ENCODE peak calls at places on chromosomes 5 and 9, in five cellular contexts. J, R, W, H and D are unnamed samples. For H3K4me1, the result is how much of the 10 kb centered on the place peaks cover.

GRCh38 chr9:71737455-71737854 is 30.9 kb downstream of the CEMIP2 start:
- DNase-seq in J (no peak), R (no peak), W (no peak), H (peak), D (no peak)

GRCh38 chr9:118439446-118439845 is 735.2 kb downstream of the TLR4 start:
- DNase-seq in J (no peak), R (no peak), W (no peak), H (no peak), D (no peak)

GRCh38 chr5:93579561-93580386 is 1.2 kb downstream of the NR2F1-AS1 start:
- DNase-seq in J (peak), R (no peak), W (no peak), H (peak), D (no peak)

GRCh38 chr9:121811751-121812150 is 160.3 kb downstream of the DAB2IP start:
- DNase-seq in J (no peak), R (no peak), W (no peak), H (no peak), D (no peak)

GRCh38 chr5:61280766-61281427 is 51.2 kb upstream of the ZSWIM6 start:
- DNase-seq in J (no peak), R (no peak), W (no peak), H (no peak), D (no peak)

GRCh38 chr9:98218562-98219363 is 26.3 kb upstream of the CORO2A start:
- DNase-seq in J (peak), R (no peak), W (no peak), H (no peak), D (no peak)

GRCh38 chr5:103598997-103599556 is 36.5 kb upstream of the NUDT12 start:
- DNase-seq in J (peak), R (no peak), W (no peak), H (peak), D (no peak)

GRCh38 chr9:20256284-20256948 is 365.9 kb downstream of the MLLT3 start:
- DNase-seq in J (no peak), R (no peak), W (no peak), H (no peak), D (no peak)

GRCh38 chr5:53323511-53323910 is 156.9 kb upstream of the FST start:
- DNase-seq in J (no peak), R (no peak), W (no peak), H (no peak), D (no peak)

GRCh38 chr9:2263665-2264064 is 248.5 kb downstream of the SMARCA2 start:
- DNase-seq in J (no peak), R (no peak), W (no peak), H (no peak), D (no peak)

GRCh38 chr5:96582343-96582742 is 79.8 kb upstream of the CAST start:
- DNase-seq in J (peak), R (no peak), W (no peak), H (peak), D (no peak)

GRCh38 chr9:14524881-14525515 is 168.2 kb downstream of the ZDHHC21 start:
- DNase-seq in J (no peak), R (no peak), W (no peak), H (no peak), D (no peak)

GRCh38 chr9:95057121-95057520 is 260.4 kb downstream of the FANCC start:
- DNase-seq in J (peak), R (no peak), W (no peak), H (no peak), D (no peak)

GRCh38 chr9:9912459-9912858 is 700.3 kb downstream of the PTPRD start:
- DNase-seq in J (no peak), R (no peak), W (peak), H (no peak), D (no peak)

GRCh38 chr5:149962040-149962439 is 1.5 kb downstream of the SLC26A2 start:
- DNase-seq in J (peak), R (no peak), W (peak), H (peak), D (no peak)

GRCh38 chr5:178332096-178332780 is 99.6 kb upstream of the PHYKPL start:
- DNase-seq in J (no peak), R (no peak), W (no peak), H (no peak), D (no peak)

GRCh38 chr5:59648949-59649921 is 244.3 kb downstream of the PDE4D start:
- DNase-seq in J (no peak), R (no peak), W (no peak), H (no peak), D (no peak)

GRCh38 chr5:143093452-143094086 is 309.9 kb downstream of the NR3C1 start:
- DNase-seq in J (no peak), R (no peak), W (no peak), H (no peak), D (no peak)

GRCh38 chr9:135023389-135023788 is 64.1 kb upstream of the OLFM1 start:
- DNase-seq in J (no peak), R (no peak), W (no peak), H (peak), D (no peak)

GRCh38 chr5:144276034-144276822 is 105.6 kb downstream of the KCTD16 start:
- DNase-seq in J (peak), R (no peak), W (peak), H (peak), D (no peak)

GRCh38 chr5:1551913-1552312 is 28.2 kb upstream of the LPCAT1 start:
- DNase-seq in J (no peak), R (no peak), W (no peak), H (no peak), D (no peak)

GRCh38 chr9:89674667-89675402 is 70.0 kb downstream of the GADD45G start:
- DNase-seq in J (no peak), R (no peak), W (no peak), H (peak), D (no peak)

GRCh38 chr5:132013006-132013689 is 1.7 kb upstream of the ACSL6 start:
- DNase-seq in J (no peak), R (no peak), W (no peak), H (no peak), D (peak)

GRCh38 chr5:22649076-22649475 is 204.1 kb downstream of the CDH12 start:
- DNase-seq in J (no peak), R (no peak), W (no peak), H (no peak), D (no peak)

GRCh38 chr5:149728303-149728702 is 1.8 kb upstream of the PPARGC1B start:
- DNase-seq in J (no peak), R (no peak), W (no peak), H (peak), D (no peak)

GRCh38 chr5:64632251-64632650 is 58.1 kb upstream of the SHISAL2B start:
- DNase-seq in J (peak), R (no peak), W (no peak), H (no peak), D (no peak)

GRCh38 chr5:119072496-119072895 is 1.6 kb downstream of the DMXL1 start:
- DNase-seq in J (no peak), R (no peak), W (no peak), H (peak), D (no peak)

GRCh38 chr5:112857866-112858265 is 3.2 kb upstream of the SRP19 start:
- DNase-seq in J (no peak), R (no peak), W (no peak), H (peak), D (no peak)

GRCh38 chr5:87074934-87075541 is 192.6 kb upstream of the RASA1 start:
- DNase-seq in J (no peak), R (no peak), W (peak), H (no peak), D (no peak)

GRCh38 chr9:123353984-123354591 is 1.9 kb upstream of the CRB2 start:
- DNase-seq in J (peak), R (peak), W (peak), H (peak), D (no peak)

GRCh38 chr5:80711938-80712337 is 57.2 kb upstream of the DHFR start:
- DNase-seq in J (peak), R (no peak), W (no peak), H (peak), D (no peak)

GRCh38 chr9:136700959-136701664 is 11.3 kb upstream of the DIPK1B start:
- DNase-seq in J (peak), R (no peak), W (peak), H (no peak), D (no peak)

GRCh38 chr5:17260549-17260948 is 43.1 kb downstream of the BASP1 start:
- DNase-seq in J (no peak), R (no peak), W (no peak), H (no peak), D (no peak)

GRCh38 chr5:102048940-102049339 is 247.1 kb downstream of the SLCO4C1 start:
- DNase-seq in J (no peak), R (no peak), W (no peak), H (no peak), D (no peak)

GRCh38 chr9:22238809-22239684 is 207.6 kb upstream of the DMRTA1 start:
- DNase-seq in J (peak), R (no peak), W (peak), H (peak), D (no peak)

GRCh38 chr5:63089147-63089546 is 510.5 kb downstream of the LRRC70 start:
- DNase-seq in J (no peak), R (no peak), W (peak), H (no peak), D (no peak)

GRCh38 chr5:63094730-63095129 is 516.1 kb downstream of the LRRC70 start:
- DNase-seq in J (no peak), R (no peak), W (no peak), H (no peak), D (no peak)
- H3K27ac ChIP-seq in J (no peak), R (no peak), W (no peak), H (no peak), D (no peak)

DNA sequence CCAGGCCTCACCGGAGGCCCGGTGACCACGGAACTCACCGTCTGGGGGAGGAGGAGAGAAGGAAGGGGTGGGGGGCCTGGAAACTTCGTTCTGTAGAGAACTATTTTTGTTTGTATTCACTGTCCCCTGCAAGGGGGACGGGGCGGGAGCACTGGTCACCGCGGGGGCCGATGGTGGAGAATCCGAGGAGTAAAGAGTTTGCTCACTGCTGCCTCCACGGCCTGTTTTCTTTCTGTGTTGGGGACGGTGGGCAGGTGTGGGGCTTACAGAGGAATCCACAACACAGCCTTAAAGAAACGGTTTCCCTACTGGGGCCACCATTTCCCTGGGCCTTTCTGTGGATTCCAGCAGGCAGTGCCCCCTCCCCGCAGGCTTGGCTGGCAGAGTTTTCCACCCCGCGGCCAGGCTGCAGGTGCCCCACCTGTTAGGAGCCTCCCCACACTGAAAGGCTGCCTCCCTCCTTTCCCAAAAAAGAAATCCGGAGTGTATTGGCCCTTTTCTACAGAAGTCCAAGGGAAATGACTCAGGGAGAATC is 80.8 kb downstream of the NTNG2 start:
- DNase-seq in J (no peak), R (no peak), W (no peak), H (no peak), D (no peak)
- H3K4me1 ChIP-seq in J (under half), R (under half), W (under half), H (under half), D (under half)

DNA sequence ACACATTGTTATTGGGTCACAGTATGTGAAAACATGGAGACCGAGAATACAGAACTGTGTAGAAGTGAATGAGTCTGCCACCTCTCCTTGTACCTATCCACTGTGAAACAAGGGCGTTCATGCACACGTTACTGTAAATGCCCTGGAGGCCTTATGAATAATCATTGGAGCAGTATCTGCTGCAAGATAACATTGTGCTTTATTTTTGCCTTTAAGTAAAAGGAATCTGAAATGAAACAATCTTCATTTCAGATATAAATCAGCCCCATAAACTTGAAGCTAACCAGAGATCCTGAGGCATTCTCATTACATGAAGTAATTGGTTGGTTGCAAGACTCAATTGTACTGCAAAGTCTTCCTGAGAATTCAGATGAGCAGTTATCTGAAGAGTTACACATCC is 419.6 kb downstream of the KDM4C start:
- DNase-seq in J (no peak), R (no peak), W (no peak), H (no peak), D (no peak)
- H3K27ac ChIP-seq in J (no peak), R (no peak), W (no peak), H (no peak), D (no peak)

GRCh38 chr9:129572517-129572916 is 48.4 kb downstream of the C9orf50 start:
- DNase-seq in J (no peak), R (no peak), W (no peak), H (no peak), D (no peak)
- H3K4me1 ChIP-seq in J (under half), R (under half), W (under half), H (under half), D (under half)

GRCh38 chr5:72438141-72438540 is 69.1 kb downstream of the ZNF366 start:
- DNase-seq in J (peak), R (no peak), W (no peak), H (peak), D (no peak)

GRCh38 chr5:72434781-72435437 is 72.3 kb downstream of the ZNF366 start:
- DNase-seq in J (no peak), R (peak), W (no peak), H (no peak), D (no peak)

GRCh38 chr5:72436796-72437471 is 70.3 kb downstream of the ZNF366 start:
- DNase-seq in J (peak), R (no peak), W (no peak), H (no peak), D (no peak)

GRCh38 chr5:72434056-72434780 is 73.0 kb downstream of the ZNF366 start:
- DNase-seq in J (no peak), R (no peak), W (no peak), H (no peak), D (no peak)

DNA sequence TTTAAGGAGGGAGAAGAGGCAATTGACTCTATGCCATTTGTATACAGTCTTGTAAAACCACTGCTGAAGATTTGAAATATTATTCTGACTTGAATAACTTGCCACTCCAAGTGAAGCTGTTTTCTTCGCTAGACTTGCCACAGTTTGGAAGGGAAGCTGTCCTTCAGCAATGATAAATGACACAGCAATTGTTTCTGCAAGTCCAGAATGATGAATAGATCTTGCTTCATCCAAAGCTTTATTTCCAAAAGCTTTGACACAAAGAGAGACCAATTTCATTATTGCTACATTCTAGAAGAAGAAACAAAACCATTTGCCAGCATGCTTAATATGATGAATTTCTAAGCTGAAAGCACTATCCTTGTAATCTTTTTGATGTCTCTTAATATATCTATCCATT is 73.7 kb downstream of the ZNF366 start:
- DNase-seq in J (no peak), R (no peak), W (no peak), H (no peak), D (no peak)
- H3K27ac ChIP-seq in J (no peak), R (peak), W (no peak), H (no peak), D (peak)

DNA sequence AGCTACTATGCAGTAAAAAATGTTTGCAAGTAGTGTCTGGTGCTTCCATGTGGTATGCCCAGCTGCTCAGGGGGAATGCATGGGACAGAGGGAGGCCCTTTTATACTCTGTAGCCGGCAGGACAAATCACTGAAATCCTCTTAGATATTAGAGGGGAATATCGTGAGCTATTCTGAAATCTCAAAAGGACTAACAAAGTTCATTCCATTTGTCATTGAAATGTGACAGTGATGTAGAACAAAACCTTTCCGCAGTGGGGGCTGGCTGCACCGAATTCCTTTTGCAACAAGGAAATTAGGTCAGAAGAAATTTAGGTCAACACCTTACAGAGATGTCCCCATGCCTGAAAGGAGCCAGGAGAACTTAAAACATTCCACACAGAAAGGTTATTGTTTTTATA is 72.4 kb upstream of the MEF2C start:
- DNase-seq in J (no peak), R (no peak), W (no peak), H (no peak), D (no peak)
- H3K4me1 ChIP-seq in J (under half), R (under half), W (under half), H (under half), D (under half)

DNA sequence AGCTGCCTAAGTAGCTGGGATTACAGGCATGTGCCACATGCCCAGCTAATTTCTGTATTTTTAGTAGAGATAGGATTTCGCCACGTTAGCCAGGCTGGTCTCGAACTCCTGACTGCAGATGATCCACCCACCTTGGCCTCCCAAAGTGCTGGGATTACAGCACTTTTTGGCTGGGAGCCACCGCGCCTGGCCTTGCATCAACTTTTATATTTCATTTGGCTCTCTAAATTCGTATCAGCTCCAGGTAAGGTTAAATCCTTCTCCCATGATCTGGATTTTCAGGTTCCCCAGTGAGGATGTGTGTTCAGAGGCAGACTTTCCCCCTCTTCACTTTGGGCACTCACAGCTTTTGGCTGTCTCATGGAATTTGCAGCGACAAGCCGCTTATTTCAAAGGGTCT is 16.8 kb upstream of the RNF38 start:
- DNase-seq in J (no peak), R (no peak), W (no peak), H (no peak), D (no peak)
- H3K27ac ChIP-seq in J (no peak), R (no peak), W (no peak), H (no peak), D (no peak)